ENCODE peak calls at places on chromosomes 3 and 15, in eight cellular contexts. J is natural killer cell treated with Interleukin-12 subunit alpha and Interleukin-12 subunit beta and Interleukin-15 and Interleukin-18, amount 100 ng/mL, for 72 hours; B is HEK293T; G is ACHN; W is stimulated activated CD8-positive, alpha-beta memory T cell treated with anti-CD3 and anti-CD28 coated beads, Interleukin-15, amount 100 ng/mL, for 1 hour; V is HTR-8/SVneo; N is skeletal muscle cell; Z is GM23248. C is an unnamed sample.

GRCh38 chr3:189324538-189325138 is 152.9 kb downstream of the TPRG1 start:
- DNase-seq in W (peak; percentile 56), N (peak; percentile 90), V (peak; percentile 59), B (no peak), Z (peak; percentile 78), G (peak; percentile 91), J (peak; percentile 81), C (peak; percentile 98)

GRCh38 chr3:36738701-36739100 is 25.7 kb downstream of the DCLK3 start:
- DNase-seq in J (no peak), W (no peak), V (no peak), B (no peak), G (no peak), Z (no peak), N (no peak), C (no peak)

GRCh38 chr3:183822631-183823030 is 2.7 kb downstream of the MAP6D1 start:
- DNase-seq in V (no peak), G (no peak), W (no peak), J (no peak), N (no peak), B (no peak), Z (no peak), C (no peak)

GRCh38 chr3:150744041-150745026 is 18.6 kb downstream of the SIAH2 start:
- DNase-seq in G (peak; percentile 15), J (no peak), W (no peak), N (no peak), B (no peak), Z (no peak), V (no peak), C (no peak)

GRCh38 chr3:5191555-5192304 is 4.2 kb downstream of the EDEM1 start:
- DNase-seq in W (no peak), Z (peak; percentile 16), J (no peak), V (no peak), B (no peak), G (no peak), N (no peak), C (peak; percentile 63)

GRCh38 chr3:111668912-111669488 is 73.9 kb upstream of the ZBED2 start:
- DNase-seq in G (peak; percentile 76), Z (peak; percentile 87), B (peak; percentile 51), W (no peak), N (no peak), J (no peak), V (peak; percentile 63), C (peak; percentile 74)

GRCh38 chr3:8647137-8647970 is 2.8 kb upstream of the SSUH2 start:
- DNase-seq in G (no peak), W (no peak), N (no peak), Z (no peak), V (no peak), J (no peak), B (no peak), C (no peak)

GRCh38 chr3:55406666-55407425 is 80.3 kb downstream of the WNT5A start:
- DNase-seq in Z (peak; percentile 72), G (no peak), B (no peak), N (no peak), V (no peak), J (no peak), W (no peak), C (no peak)

GRCh38 chr3:4950351-4950784 is 28.9 kb upstream of the BHLHE40 start:
- DNase-seq in J (no peak), B (no peak), N (no peak), G (no peak), W (no peak), V (no peak), Z (no peak), C (no peak)

GRCh38 chr3:49469037-49469875 is 811 bp upstream of the DAG1 start:
- DNase-seq in G (peak; percentile 73), V (peak; percentile 76), Z (peak; percentile 93), N (no peak), J (no peak), W (no peak), B (peak; percentile 63), C (no peak)

GRCh38 chr15:40064231-40064894 is 25.4 kb upstream of the SRP14 start:
- DNase-seq in B (no peak), Z (peak; percentile 69), V (peak; percentile 41), W (no peak), N (peak; percentile 80), G (no peak), J (no peak), C (peak; percentile 81)

GRCh38 chr15:85499498-85499897 is 119.1 kb downstream of the AKAP13 start:
- DNase-seq in G (no peak), W (no peak), Z (no peak), V (no peak), J (no peak), B (no peak), N (no peak), C (no peak)

GRCh38 chr15:90291679-90292356 is 26.3 kb downstream of the NGRN start:
- DNase-seq in W (no peak), V (peak; percentile 6), N (no peak), B (peak; percentile 66), G (peak; percentile 49), Z (peak; percentile 36), J (no peak), C (peak; percentile 83)

GRCh38 chr15:57427367-57427821 is 51.1 kb downstream of the CGNL1 start:
- DNase-seq in Z (peak; percentile 87), N (no peak), B (no peak), W (no peak), G (peak; percentile 68), J (no peak), V (peak; percentile 57), C (no peak)

GRCh38 chr15:45112592-45113379 is 1.2 kb downstream of the DUOX2 start:
- DNase-seq in Z (peak; percentile 38), B (no peak), J (no peak), W (no peak), G (no peak), N (no peak), V (no peak), C (no peak)

GRCh38 chr15:57259511-57260143 is 116.7 kb upstream of the CGNL1 start:
- DNase-seq in J (no peak), Z (no peak), N (peak; percentile 31), V (no peak), G (no peak), B (no peak), W (no peak), C (peak; percentile 13)

GRCh38 chr3:116770815-116771450 is 61.4 kb downstream of the TUSC7 start:
- DNase-seq in G (peak; percentile 81), J (no peak), W (no peak), V (peak; percentile 17), Z (peak; percentile 85), N (peak; percentile 35), B (peak; percentile 30), C (peak; percentile 58)

GRCh38 chr3:105304487-105304886 is 62.2 kb upstream of the ALCAM start:
- DNase-seq in J (no peak), W (no peak), B (no peak), Z (no peak), V (no peak), N (no peak), G (no peak), C (no peak)

GRCh38 chr3:38590521-38590920 is 59.0 kb downstream of the SCN5A start:
- DNase-seq in B (no peak), Z (no peak), V (no peak), W (no peak), J (no peak), N (no peak), G (no peak), C (no peak)

GRCh38 chr3:194486540-194487288 is at the start of gene ATP13A3:
- DNase-seq in B (peak; percentile 90), Z (peak; percentile 96), G (peak; percentile 84), W (peak; percentile 66), N (peak; percentile 64), J (peak; percentile 91), V (peak; percentile 88), C (peak; percentile 96)

GRCh38 chr3:143134446-143134845 is 14.9 kb downstream of the CHST2 start:
- DNase-seq in N (no peak), J (no peak), B (no peak), Z (peak; percentile 4), W (no peak), G (no peak), V (no peak), C (no peak)

GRCh38 chr3:79497447-79498111 is 270.2 kb downstream of the ROBO1 start:
- DNase-seq in V (no peak), J (no peak), Z (peak; percentile 50), G (peak; percentile 43), N (no peak), B (peak; percentile 23), W (no peak), C (peak; percentile 5)

GRCh38 chr3:72312339-72312738 is 527.4 kb upstream of the PROK2 start:
- DNase-seq in J (no peak), W (no peak), G (no peak), V (no peak), Z (peak; percentile 43), N (no peak), B (no peak), C (no peak)

GRCh38 chr3:142664311-142664710 is 59.5 kb upstream of the TRPC1 start:
- DNase-seq in Z (no peak), W (no peak), J (no peak), V (no peak), N (no peak), B (no peak), G (peak; percentile 26), C (no peak)